ENCODE peak calls at places on chromosomes 6 and 20, in six cellular contexts. U is choroid plexus epithelial cell, C is H1, E is cardiac muscle cell, N is ovary, O is fibroblast of lung. V is an unnamed sample.
A peak's percentile ranks its signal among the peaks of the same experiment; 100 is the strongest.

GRCh38 chr6:47146426-47147174 is 104.5 kb upstream of the ADGRF1 start:
- DNase-seq in U (peak; percentile 78), C (no peak), E (peak; percentile 72), N (no peak), O (peak; percentile 24), V (peak; percentile 76)

GRCh38 chr6:144931172-144932035 is 646.3 kb downstream of the UTRN start:
- DNase-seq in U (peak; percentile 64), C (no peak), E (peak; percentile 54), N (no peak), O (peak; percentile 30), V (peak; percentile 57)

GRCh38 chr6:167766986-167767714 is 59.6 kb upstream of the AFDN start:
- DNase-seq in U (no peak), C (no peak), E (no peak), N (no peak), O (no peak), V (no peak)

GRCh38 chr6:12288844-12289654 is 1.1 kb upstream of the EDN1 start:
- DNase-seq in U (peak; percentile 80), C (peak; percentile 39), E (peak; percentile 80), N (no peak), O (peak; percentile 48), V (peak; percentile 63)

GRCh38 chr6:33497157-33497556 is 42.8 kb downstream of the ZBTB9 start:
- DNase-seq in U (no peak), C (no peak), E (no peak), N (no peak), O (no peak), V (no peak)

GRCh38 chr6:79984261-79984660 is 20.2 kb upstream of the TTK start:
- DNase-seq in U (peak; percentile 16), C (no peak), E (peak; percentile 33), N (no peak), O (peak; percentile 70), V (peak; percentile 18)

GRCh38 chr6:112237644-112238043 is 16.7 kb downstream of the LAMA4 start:
- DNase-seq in U (peak; percentile 95), C (no peak), E (peak; percentile 98), N (peak; percentile 52), O (peak; percentile 92), V (peak; percentile 100)

GRCh38 chr6:38640216-38640909 is 634 bp upstream of the BTBD9 start:
- DNase-seq in U (no peak), C (no peak), E (peak; percentile 5), N (no peak), O (no peak), V (no peak)

GRCh38 chr6:33693186-33694158 is 18.0 kb downstream of the UQCC2 start:
- DNase-seq in U (no peak), C (no peak), E (no peak), N (no peak), O (no peak), V (no peak)

GRCh38 chr20:5056801-5057599 is 55.7 kb upstream of the SLC23A2 start:
- DNase-seq in U (peak; percentile 43), C (no peak), E (peak; percentile 37), N (no peak), O (peak; percentile 15), V (peak; percentile 54)

GRCh38 chr20:47031821-47032220 is 137.2 kb downstream of the EYA2 start:
- DNase-seq in U (no peak), C (no peak), E (no peak), N (no peak), O (no peak), V (no peak)

GRCh38 chr20:25033250-25033940 is 24.5 kb downstream of the ACSS1 start:
- DNase-seq in U (peak; percentile 27), C (no peak), E (no peak), N (no peak), O (peak; percentile 2), V (no peak)

GRCh38 chr6:122778961-122779671 is 400 bp upstream of the FABP7 start:
- DNase-seq in U (no peak), C (no peak), E (no peak), N (no peak), O (peak; percentile 35), V (no peak)

GRCh38 chr6:112030965-112031660 is 22.8 kb upstream of the CCN6 start:
- DNase-seq in U (no peak), C (no peak), E (no peak), N (no peak), O (no peak), V (no peak)

GRCh38 chr6:165008971-165009370 is 300.4 kb downstream of the C6orf118 start:
- DNase-seq in U (no peak), C (no peak), E (no peak), N (no peak), O (peak; percentile 56), V (no peak)

GRCh38 chr6:11223296-11223695 is 9.2 kb downstream of the NEDD9 start:
- DNase-seq in U (no peak), C (no peak), E (no peak), N (no peak), O (no peak), V (no peak)

GRCh38 chr6:81929828-81930227 is 177.3 kb upstream of the TENT5A start:
- DNase-seq in U (peak; percentile 62), C (no peak), E (peak; percentile 92), N (no peak), O (peak; percentile 92), V (peak; percentile 86)

DNA sequence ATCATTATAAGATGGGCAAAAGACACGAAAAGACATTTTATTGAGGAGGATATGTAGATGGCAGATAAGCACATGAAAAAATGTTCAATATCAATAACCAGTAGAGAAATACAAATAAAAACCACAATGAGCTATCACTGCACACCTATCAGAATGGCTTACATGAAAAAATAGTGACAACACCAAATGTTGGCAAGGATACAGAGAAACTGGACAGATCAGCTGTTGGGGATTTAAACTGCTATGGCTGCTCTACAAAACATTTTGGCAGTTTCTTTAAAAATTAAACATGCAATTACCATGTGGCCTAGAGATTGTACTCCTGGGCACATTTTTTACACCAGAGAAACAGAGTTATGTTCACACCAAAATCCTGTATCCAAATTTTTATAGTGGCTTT is 172.7 kb upstream of the TENT5A start:
- DNase-seq in U (no peak), C (no peak), E (no peak), N (no peak), O (no peak), V (no peak)
- TF ChIP-seq CTCF in U (no peak), C (no peak), E (no peak), N (no peak), O (no peak), V (no peak)

DNA sequence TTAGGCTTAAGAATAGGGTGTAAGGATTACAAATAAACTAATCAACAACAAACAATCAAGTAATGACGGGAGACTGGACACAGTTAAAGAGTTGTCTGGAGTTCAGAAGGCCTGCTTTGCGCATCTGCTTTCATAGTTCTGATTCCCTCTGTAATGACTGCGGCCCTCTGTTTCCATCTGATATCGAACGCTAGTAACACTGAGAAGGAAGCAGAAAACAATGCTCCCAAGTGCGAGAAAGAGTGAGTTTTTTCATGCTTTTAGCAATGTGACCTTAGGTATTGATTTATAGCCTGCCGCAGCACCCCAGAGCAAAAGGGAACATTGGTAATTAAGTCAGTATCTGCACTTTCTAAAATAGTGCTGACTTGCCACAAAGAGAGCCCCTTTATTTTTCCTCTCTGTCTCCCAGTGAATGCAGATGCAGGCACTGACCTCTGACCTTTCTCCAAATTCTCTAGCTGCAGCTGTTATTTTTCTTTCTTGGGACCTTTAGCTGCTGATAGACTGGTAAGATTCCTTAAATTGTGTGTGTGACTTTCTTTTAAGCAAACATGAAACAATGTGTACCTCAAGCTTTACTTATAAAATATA is 129.8 kb downstream of the HDGFL1 start:
- DNase-seq in U (peak; percentile 7), C (no peak), E (no peak), N (no peak), O (no peak), V (no peak)
- H3K4me3 ChIP-seq in U (no peak overlapping the region), C (no peak overlapping the region), E (no peak overlapping the region), N (no peak overlapping the region), O (no peak overlapping the region), V (no peak overlapping the region)

GRCh38 chr6:83509416-83509815 is 2.9 kb upstream of the PRSS35 start:
- DNase-seq in U (peak; percentile 7), C (no peak), E (no peak), N (no peak), O (peak; percentile 25), V (no peak)

GRCh38 chr6:83514877-83515466 is 2.6 kb downstream of the PRSS35 start:
- DNase-seq in U (peak; percentile 85), C (no peak), E (peak; percentile 77), N (no peak), O (peak; percentile 51), V (peak; percentile 76)

GRCh38 chr6:83517500-83517899 is 5.2 kb downstream of the PRSS35 start:
- DNase-seq in U (no peak), C (no peak), E (no peak), N (no peak), O (no peak), V (no peak)

GRCh38 chr6:83511901-83512681 is at the start of gene PRSS35:
- DNase-seq in U (peak; percentile 60), C (peak; percentile 61), E (peak; percentile 68), N (peak; percentile 66), O (peak; percentile 55), V (peak; percentile 41)
- TF ChIP-seq CTCF in U (peak; percentile 95), C (peak; percentile 82), E (peak; percentile 91), N (peak; percentile 21), O (peak; percentile 84), V (peak; percentile 75)

DNA sequence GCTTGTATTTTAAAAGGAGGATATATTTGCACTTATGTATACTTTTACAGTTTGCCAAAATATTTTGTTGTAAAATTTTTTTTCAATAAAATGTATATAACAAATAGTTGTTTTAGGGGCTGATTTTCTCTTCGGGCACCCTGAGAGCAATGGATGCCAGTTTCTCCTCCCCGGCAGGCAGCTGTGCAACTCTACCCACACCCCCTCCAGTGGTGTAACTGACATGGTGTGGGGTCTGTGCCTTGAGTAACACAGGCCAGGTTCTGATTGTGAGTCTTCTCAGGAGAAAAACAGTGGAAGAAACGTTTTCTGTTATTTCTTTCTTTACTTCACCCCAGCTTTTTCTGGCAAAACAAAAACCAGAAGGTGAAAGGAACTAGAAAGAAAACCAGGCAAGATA is 6.1 kb downstream of the FOXF2 start:
- DNase-seq in U (no peak), C (no peak), E (no peak), N (no peak), O (no peak), V (no peak)
- H3K4me3 ChIP-seq in U (no peak overlapping the region), C (no peak overlapping the region), E (no peak overlapping the region), N (no peak overlapping the region), O (peak overlapping the region; percentile 98), V (no peak overlapping the region)

GRCh38 chr20:19658137-19658536 is 99.9 kb upstream of the RIN2 start:
- DNase-seq in U (no peak), C (no peak), E (no peak), N (no peak), O (no peak), V (no peak)

GRCh38 chr20:19659468-19659867 is 98.6 kb upstream of the RIN2 start:
- DNase-seq in U (no peak), C (no peak), E (no peak), N (no peak), O (no peak), V (no peak)

GRCh38 chr20:19661717-19662637 is 96.1 kb upstream of the RIN2 start:
- DNase-seq in U (peak; percentile 89), C (peak; percentile 34), E (peak; percentile 82), N (peak; percentile 50), O (peak; percentile 51), V (peak; percentile 78)

GRCh38 chr20:19660808-19661378 is 97.2 kb upstream of the RIN2 start:
- DNase-seq in U (no peak), C (no peak), E (no peak), N (no peak), O (no peak), V (no peak)

GRCh38 chr20:19662638-19662995 is 95.4 kb upstream of the RIN2 start:
- DNase-seq in U (no peak), C (no peak), E (no peak), N (no peak), O (no peak), V (no peak)
- TF ChIP-seq CTCF in U (no peak), C (no peak), E (no peak), N (no peak), O (no peak), V (no peak)

V was measured in fibroblast of mammary gland.